ENCODE peak calls at places on chromosomes 3 and 15, in ten cellular contexts. K is T-helper 2 cell; G is AG10803; R is CD8-positive, alpha-beta T cell; S is activated CD8-positive, alpha-beta memory T cell treated with anti-CD3 and anti-CD28 coated beads, Interleukin-2, amount 50 U/mL, for 48 hours; J is left colon; X is ovary; Q is H7; I is substantia nigra; D is NCI-H460. F is an unnamed sample.

GRCh38 chr3:159169828-159170227 is 368.0 kb downstream of the MFSD1 start:
- DNase-seq in K (no peak), G (peak), R (no peak), S (no peak), J (no peak), X (no peak), Q (no peak), I (no peak), D (peak), F (no peak)

GRCh38 chr3:19155375-19155774 is 7.1 kb downstream of the KCNH8 start:
- DNase-seq in K (no peak), G (no peak), R (no peak), S (no peak), J (no peak), X (no peak), Q (no peak), I (no peak), D (no peak), F (no peak)

GRCh38 chr3:141368062-141368924 is at the start of gene ZBTB38:
- DNase-seq in K (no peak), G (peak), R (no peak), S (no peak), J (peak), X (peak), Q (peak), I (peak), D (peak), F (peak)

GRCh38 chr15:85768595-85769168 is 26.0 kb downstream of the KLHL25 start:
- DNase-seq in K (no peak), G (no peak), R (no peak), S (no peak), J (no peak), X (no peak), Q (no peak), I (no peak), D (no peak), F (no peak)

GRCh38 chr3:117308756-117309155 is 599.2 kb downstream of the TUSC7 start:
- DNase-seq in K (no peak), G (no peak), R (no peak), S (no peak), J (no peak), X (no peak), Q (no peak), I (no peak), D (no peak), F (no peak)

GRCh38 chr3:134312072-134312872 is 61.6 kb upstream of the RYK start:
- DNase-seq in K (no peak), G (peak), R (no peak), S (peak), J (no peak), X (peak), Q (peak), I (no peak), D (no peak), F (no peak)

GRCh38 chr3:190432216-190432615 is 17.5 kb downstream of the TMEM207 start:
- DNase-seq in K (no peak), G (peak), R (no peak), S (no peak), J (no peak), X (no peak), Q (no peak), I (no peak), D (no peak), F (no peak)

GRCh38 chr15:58795825-58796224 is 24.7 kb downstream of the MINDY2 start:
- DNase-seq in K (no peak), G (no peak), R (no peak), S (no peak), J (no peak), X (no peak), Q (no peak), I (no peak), D (no peak), F (no peak)

GRCh38 chr3:143970773-143971366 is 753 bp upstream of the DIPK2A start:
- DNase-seq in K (peak), G (no peak), R (peak), S (peak), J (peak), X (peak), Q (peak), I (no peak), D (no peak), F (no peak)

GRCh38 chr3:141441381-141442365 is 45.2 kb upstream of the RASA2 start:
- DNase-seq in K (peak), G (peak), R (peak), S (peak), J (no peak), X (peak), Q (peak), I (no peak), D (peak), F (no peak)

GRCh38 chr3:119302697-119303630 is 8.8 kb downstream of the ARHGAP31 start:
- DNase-seq in K (no peak), G (peak), R (no peak), S (no peak), J (no peak), X (no peak), Q (no peak), I (no peak), D (no peak), F (no peak)

GRCh38 chr3:42025388-42026138 is 63.7 kb upstream of the ULK4 start:
- DNase-seq in K (no peak), G (peak), R (no peak), S (no peak), J (peak), X (peak), Q (peak), I (peak), D (peak), F (no peak)

GRCh38 chr3:129039271-129040038 is 21.1 kb upstream of the GP9 start:
- DNase-seq in K (no peak), G (no peak), R (no peak), S (no peak), J (no peak), X (no peak), Q (peak), I (no peak), D (no peak), F (no peak)

GRCh38 chr3:85005947-85006346 is 47.2 kb downstream of the CADM2 start:
- DNase-seq in K (no peak), G (no peak), R (no peak), S (no peak), J (no peak), X (no peak), Q (no peak), I (no peak), D (no peak), F (no peak)